ENCODE peak calls at places on chromosomes 1 and 21, in ten cellular contexts. U is nephron progenitor cell, W is thoracic aorta, J is heart right ventricle, G is epithelial cell of esophagus, M is D721Med, H is colonic mucosa, V is B cell, X is endothelial cell, E is lower lobe of right lung. A is an unnamed sample.

GRCh38 chr21:38817371-38818335 is 11.9 kb downstream of the ETS2 start:
- DNase-seq in U (no peak), W (no peak), J (no peak), G (peak), M (no peak), H (no peak), V (no peak), X (no peak), E (no peak), A (no peak)

GRCh38 chr1:110508038-110508437 is 10.9 kb downstream of the KCNA10 start:
- DNase-seq in U (peak), W (no peak), J (peak), G (peak), M (no peak), H (peak), V (no peak), X (peak), E (peak), A (no peak)

GRCh38 chr1:227170361-227171166 is 147.7 kb downstream of the CDC42BPA start:
- DNase-seq in U (no peak), W (no peak), J (no peak), G (no peak), M (no peak), H (no peak), V (no peak), X (no peak), E (no peak), A (no peak)

GRCh38 chr1:245771521-245772281 is 616.9 kb downstream of the KIF26B start:
- DNase-seq in U (no peak), W (no peak), J (no peak), G (peak), M (no peak), H (no peak), V (no peak), X (no peak), E (no peak), A (no peak)

GRCh38 chr21:44436111-44436611 is 19.1 kb upstream of the LRRC3 start:
- DNase-seq in U (no peak), W (no peak), J (peak), G (no peak), M (no peak), H (no peak), V (no peak), X (no peak), E (peak), A (peak)

GRCh38 chr1:109667452-109668122 is at the start of gene GSTM2:
- DNase-seq in U (peak), W (peak), J (peak), G (peak), M (peak), H (peak), V (peak), X (peak), E (peak), A (peak)

GRCh38 chr1:116751626-116752025 is 2.6 kb upstream of the CD2 start:
- DNase-seq in U (no peak), W (no peak), J (no peak), G (no peak), M (no peak), H (no peak), V (no peak), X (no peak), E (no peak), A (no peak)

GRCh38 chr21:34885636-34886553 is 163.2 kb downstream of the RUNX1 start:
- DNase-seq in U (peak), W (no peak), J (no peak), G (peak), M (no peak), H (peak), V (no peak), X (no peak), E (no peak), A (no peak)

GRCh38 chr1:12448746-12449177 is 169.2 kb downstream of the DHRS3 start:
- DNase-seq in U (no peak), W (no peak), J (no peak), G (no peak), M (no peak), H (no peak), V (no peak), X (no peak), E (no peak), A (no peak)

GRCh38 chr1:201190624-201191051 is at the start of gene IGFN1:
- DNase-seq in U (peak), W (no peak), J (no peak), G (peak), M (no peak), H (no peak), V (no peak), X (no peak), E (no peak), A (no peak)

GRCh38 chr1:201192478-201192804 is 1.8 kb downstream of the IGFN1 start:
- DNase-seq in U (no peak), W (no peak), J (no peak), G (no peak), M (no peak), H (no peak), V (no peak), X (no peak), E (no peak), A (no peak)

GRCh38 chr1:201191723-201192477 is 1.3 kb downstream of the IGFN1 start:
- DNase-seq in U (no peak), W (no peak), J (no peak), G (peak), M (no peak), H (no peak), V (no peak), X (no peak), E (no peak), A (no peak)

GRCh38 chr1:201190005-201190404 is 619 bp upstream of the IGFN1 start:
- DNase-seq in U (no peak), W (no peak), J (no peak), G (no peak), M (no peak), H (no peak), V (no peak), X (no peak), E (no peak), A (no peak)

DNA sequence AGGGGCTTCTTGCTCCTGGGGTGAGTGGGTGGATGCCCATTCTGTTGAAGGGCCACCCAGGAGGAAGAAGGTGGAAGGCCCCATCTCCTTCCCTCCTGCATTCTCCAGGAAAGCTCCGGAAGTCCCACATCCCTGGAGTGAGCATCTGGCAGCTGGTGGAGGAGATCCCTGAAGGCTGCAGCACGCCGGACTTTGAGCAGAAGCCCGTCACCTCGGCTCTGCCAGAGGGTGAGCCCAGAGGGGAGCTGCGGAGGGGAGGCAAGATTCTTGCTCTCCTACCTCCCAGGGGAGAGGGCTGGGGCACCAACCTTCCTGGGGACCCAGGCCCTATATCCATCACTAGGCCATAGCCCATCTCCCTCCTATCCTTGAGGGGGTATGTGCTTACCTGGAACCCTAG is 3.4 kb downstream of the IGFN1 start:
- DNase-seq in U (no peak), W (no peak), J (no peak), G (no peak), M (no peak), H (no peak), V (no peak), X (no peak), E (no peak), A (no peak)
- TF ChIP-seq CTCF in U (no peak), W (no peak), J (no peak), G (no peak), M (no peak), H (no peak), V (no peak), X (no peak), E (no peak), A (no peak)

DNA sequence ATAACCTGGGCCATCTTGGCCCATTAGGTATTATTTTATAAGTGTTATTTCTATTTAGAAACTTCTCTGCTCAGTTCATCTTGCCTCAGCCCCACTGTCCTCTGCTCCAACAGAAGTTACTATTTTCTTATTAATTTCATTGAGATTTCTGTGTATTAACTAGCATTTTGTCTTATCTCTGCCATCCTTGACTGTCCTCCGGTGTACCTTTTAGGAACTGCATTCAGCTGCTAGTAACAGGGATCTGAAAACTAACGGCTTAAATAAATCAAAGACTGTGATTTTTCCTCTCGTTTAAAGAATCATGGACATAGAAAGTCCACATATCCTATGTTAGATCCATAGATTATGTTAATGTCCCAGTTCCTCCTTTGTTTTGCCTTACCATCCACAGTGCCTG is 382.5 kb downstream of the MATN1 start:
- DNase-seq in U (no peak), W (no peak), J (no peak), G (no peak), M (no peak), H (no peak), V (no peak), X (no peak), E (no peak), A (no peak)
- TF ChIP-seq CTCF in U (peak), W (no peak), J (no peak), G (no peak), M (no peak), H (no peak), V (no peak), X (no peak), E (no peak), A (no peak)

GRCh38 chr21:25561668-25562641 is 45.3 kb downstream of the MRPL39 start:
- DNase-seq in U (peak), W (no peak), J (peak), G (peak), M (no peak), H (peak), V (peak), X (peak), E (peak), A (peak)
- TF ChIP-seq CTCF in U (no peak), W (peak), J (no peak), G (peak), M (no peak), H (no peak), V (peak), X (no peak), E (peak), A (no peak)

DNA sequence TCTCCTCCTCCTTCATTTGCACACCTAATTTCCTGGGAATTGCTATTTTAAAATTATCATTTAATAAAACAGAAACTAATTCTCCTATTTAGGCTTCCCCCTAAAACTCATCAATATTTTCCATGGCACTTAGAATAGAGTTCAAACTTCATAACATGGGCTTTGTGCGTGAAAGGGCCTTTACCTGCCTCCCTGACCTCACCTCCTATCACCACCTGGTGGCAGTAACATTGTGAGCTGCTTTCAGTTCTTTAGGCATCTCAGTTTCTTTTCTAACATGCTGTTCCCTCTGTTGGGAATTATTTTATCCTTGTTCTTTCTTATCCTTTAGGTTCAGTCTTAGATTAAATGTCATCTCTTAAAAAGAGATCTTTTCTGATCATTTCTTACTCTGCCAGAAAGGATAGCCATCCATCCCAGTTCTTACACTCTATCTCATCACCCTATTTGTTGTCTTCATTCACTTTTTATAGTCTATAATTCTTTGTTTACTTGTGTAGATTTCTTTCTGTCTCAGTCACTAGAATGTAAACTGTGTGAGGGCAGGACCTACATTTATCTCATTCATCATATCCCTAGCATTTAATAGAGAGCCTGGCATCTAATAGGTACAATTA is 133.8 kb upstream of the KIAA1614 start:
- DNase-seq in U (no peak), W (no peak), J (no peak), G (peak), M (no peak), H (peak), V (no peak), X (peak), E (no peak), A (no peak)
- TF ChIP-seq CTCF in U (peak), W (no peak), J (no peak), G (peak), M (peak), H (peak), V (peak), X (peak), E (peak), A (no peak)

GRCh38 chr1:155713054-155713453 is 24.2 kb downstream of the DAP3 start:
- DNase-seq in U (no peak), W (no peak), J (no peak), G (no peak), M (no peak), H (no peak), V (no peak), X (no peak), E (no peak), A (no peak)

GRCh38 chr1:155719703-155720102 is 30.8 kb downstream of the DAP3 start:
- DNase-seq in U (no peak), W (no peak), J (no peak), G (no peak), M (no peak), H (no peak), V (no peak), X (no peak), E (no peak), A (no peak)

GRCh38 chr1:155715777-155716176 is 26.9 kb downstream of the DAP3 start:
- DNase-seq in U (no peak), W (no peak), J (no peak), G (no peak), M (no peak), H (no peak), V (no peak), X (no peak), E (no peak), A (no peak)

GRCh38 chr1:155717041-155717440 is 28.1 kb downstream of the DAP3 start:
- DNase-seq in U (no peak), W (no peak), J (no peak), G (no peak), M (no peak), H (no peak), V (peak), X (no peak), E (no peak), A (no peak)
- TF ChIP-seq CTCF in U (no peak), W (no peak), J (no peak), G (no peak), M (no peak), H (no peak), V (no peak), X (no peak), E (no peak), A (no peak)

GRCh38 chr1:228527596-228527995 is 40.4 kb downstream of the RNF187 start:
- DNase-seq in U (no peak), W (no peak), J (no peak), G (no peak), M (no peak), H (no peak), V (no peak), X (no peak), E (no peak), A (no peak)
- TF ChIP-seq CTCF in U (no peak), W (no peak), J (no peak), G (no peak), M (no peak), H (no peak), V (no peak), X (no peak), E (no peak), A (no peak)

DNA sequence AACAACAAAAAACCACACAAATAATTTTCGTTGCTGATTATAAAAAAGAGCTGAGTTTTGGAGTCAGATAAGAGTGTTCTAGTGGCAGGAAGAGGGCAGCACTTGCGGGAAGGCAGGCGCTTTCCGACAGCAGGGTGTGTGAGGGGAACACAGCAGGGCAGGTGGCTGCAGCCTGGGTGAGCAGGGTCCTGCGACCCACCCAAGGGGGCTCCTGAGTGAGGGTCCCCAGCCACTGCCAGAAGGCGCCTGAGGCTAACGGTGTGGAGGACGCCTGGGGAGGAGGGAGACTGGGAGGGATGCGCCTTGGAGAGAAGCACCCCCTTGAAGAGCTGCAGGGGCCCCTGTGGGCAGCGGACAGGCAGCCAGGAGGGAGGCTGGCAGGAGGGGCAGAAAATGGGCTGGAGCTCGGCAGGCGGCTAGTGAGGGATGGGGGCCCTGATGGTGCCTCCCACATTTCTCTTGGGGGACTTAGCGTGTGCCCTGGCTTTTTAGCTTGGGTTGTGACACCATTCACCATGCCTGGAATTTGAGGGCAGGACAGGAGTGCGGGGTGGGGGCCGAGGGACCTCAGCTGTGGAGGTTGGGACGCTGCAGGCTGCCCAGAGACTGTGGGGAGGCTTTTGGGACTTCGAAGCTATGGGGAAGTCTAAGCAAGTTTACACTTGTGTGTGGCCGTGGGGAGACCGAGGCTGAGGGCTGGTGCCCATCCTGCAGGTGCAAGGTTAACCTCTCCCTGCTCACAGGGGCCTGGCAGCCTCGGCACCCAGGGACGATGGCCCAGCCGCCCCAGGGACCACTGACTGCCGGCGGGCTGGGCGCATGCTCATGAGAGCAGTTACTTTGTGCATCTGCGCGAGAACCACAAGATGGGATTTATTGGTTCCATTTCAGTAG is 111.4 kb downstream of the SIK1 start:
- DNase-seq in U (no peak), W (no peak), J (no peak), G (no peak), M (no peak), H (no peak), V (peak), X (no peak), E (no peak), A (no peak)
- TF ChIP-seq CTCF in U (no peak), W (no peak), J (no peak), G (no peak), M (peak), H (no peak), V (peak), X (no peak), E (no peak), A (no peak)

GRCh38 chr1:66239834-66240233 is 294.1 kb upstream of the SGIP1 start:
- DNase-seq in U (no peak), W (no peak), J (no peak), G (no peak), M (no peak), H (no peak), V (no peak), X (no peak), E (no peak), A (no peak)

GRCh38 chr1:66240491-66241484 is 293.2 kb upstream of the SGIP1 start:
- DNase-seq in U (no peak), W (no peak), J (no peak), G (no peak), M (no peak), H (no peak), V (no peak), X (no peak), E (no peak), A (no peak)

GRCh38 chr1:66244429-66244828 is 289.5 kb upstream of the SGIP1 start:
- DNase-seq in U (peak), W (no peak), J (no peak), G (peak), M (no peak), H (no peak), V (no peak), X (no peak), E (no peak), A (no peak)

GRCh38 chr1:66243548-66244130 is 290.3 kb upstream of the SGIP1 start:
- DNase-seq in U (no peak), W (no peak), J (no peak), G (peak), M (no peak), H (no peak), V (no peak), X (no peak), E (no peak), A (no peak)

GRCh38 chr1:66242646-66243547 is 291.1 kb upstream of the SGIP1 start:
- DNase-seq in U (peak), W (peak), J (peak), G (peak), M (no peak), H (peak), V (peak), X (peak), E (peak), A (peak)
- TF ChIP-seq CTCF in U (peak), W (peak), J (peak), G (peak), M (peak), H (peak), V (peak), X (peak), E (peak), A (peak)